ENCODE peak calls at places on chromosomes 13 and 19, in seven cellular contexts. One of them, this sample, is unnamed.
A peak's percentile ranks its signal among the peaks of the same experiment; 100 is the strongest.

GRCh38 chr13:106296723-106297122 is 238.7 kb downstream of the EFNB2 start:
- DNase-seq in mucosa of descending colon: no peak
- DNase-seq in mesendoderm: no peak
- DNase-seq in aorta: no peak
- DNase-seq in CD4-positive, alpha-beta memory T cell: no peak
- DNase-seq in right lobe of liver: no peak
- DNase-seq in trophoblast cell: no peak
- DNase-seq in this sample: no peak

GRCh38 chr13:40453666-40454030 is 212.8 kb downstream of the FOXO1 start:
- DNase-seq in mucosa of descending colon: no peak
- DNase-seq in CD4-positive, alpha-beta memory T cell: no peak
- DNase-seq in right lobe of liver: no peak
- DNase-seq in aorta: no peak
- DNase-seq in mesendoderm: peak; percentile 49
- DNase-seq in trophoblast cell: peak; percentile 95
- DNase-seq in this sample: no peak

GRCh38 chr13:36163809-36164308 is 32.7 kb upstream of the DCLK1 start:
- DNase-seq in mucosa of descending colon: no peak
- DNase-seq in aorta: peak; percentile 70
- DNase-seq in trophoblast cell: no peak
- DNase-seq in mesendoderm: no peak
- DNase-seq in right lobe of liver: no peak
- DNase-seq in CD4-positive, alpha-beta memory T cell: no peak
- DNase-seq in this sample: peak; percentile 94

GRCh38 chr13:45473627-45474026 is 8.9 kb downstream of the COG3 start:
- DNase-seq in right lobe of liver: no peak
- DNase-seq in trophoblast cell: peak; percentile 21
- DNase-seq in mesendoderm: peak; percentile 71
- DNase-seq in CD4-positive, alpha-beta memory T cell: peak; percentile 25
- DNase-seq in mucosa of descending colon: no peak
- DNase-seq in aorta: no peak
- DNase-seq in this sample: no peak

GRCh38 chr19:1942078-1942933 is 1.3 kb downstream of the CSNK1G2 start:
- DNase-seq in trophoblast cell: peak; percentile 75
- DNase-seq in CD4-positive, alpha-beta memory T cell: peak; percentile 85
- DNase-seq in mesendoderm: peak; percentile 93
- DNase-seq in aorta: peak; percentile 82
- DNase-seq in right lobe of liver: peak; percentile 79
- DNase-seq in mucosa of descending colon: peak; percentile 90
- DNase-seq in this sample: peak; percentile 90

GRCh38 chr13:50133277-50133953 is 118.2 kb downstream of the KCNRG start:
- DNase-seq in CD4-positive, alpha-beta memory T cell: no peak
- DNase-seq in trophoblast cell: no peak
- DNase-seq in right lobe of liver: no peak
- DNase-seq in mesendoderm: no peak
- DNase-seq in aorta: no peak
- DNase-seq in mucosa of descending colon: peak; percentile 37
- DNase-seq in this sample: no peak

GRCh38 chr13:114140909-114141255 is 8.5 kb upstream of the RASA3 start:
- DNase-seq in right lobe of liver: no peak
- DNase-seq in mesendoderm: no peak
- DNase-seq in trophoblast cell: no peak
- DNase-seq in aorta: no peak
- DNase-seq in CD4-positive, alpha-beta memory T cell: peak; percentile 57
- DNase-seq in mucosa of descending colon: peak; percentile 64
- DNase-seq in this sample: no peak

GRCh38 chr19:50686310-50687032 is 33.1 kb downstream of the SHANK1 start:
- DNase-seq in trophoblast cell: no peak
- DNase-seq in aorta: no peak
- DNase-seq in right lobe of liver: no peak
- DNase-seq in CD4-positive, alpha-beta memory T cell: no peak
- DNase-seq in mucosa of descending colon: no peak
- DNase-seq in mesendoderm: no peak
- DNase-seq in this sample: no peak

GRCh38 chr13:34322416-34323074 is 504.6 kb downstream of the RFC3 start:
- DNase-seq in right lobe of liver: no peak
- DNase-seq in mucosa of descending colon: no peak
- DNase-seq in mesendoderm: no peak
- DNase-seq in trophoblast cell: no peak
- DNase-seq in CD4-positive, alpha-beta memory T cell: no peak
- DNase-seq in aorta: no peak
- DNase-seq in this sample: no peak

GRCh38 chr13:51688937-51689336 is 104.7 kb downstream of the WDFY2 start:
- DNase-seq in mucosa of descending colon: no peak
- DNase-seq in trophoblast cell: peak; percentile 25
- DNase-seq in mesendoderm: peak; percentile 22
- DNase-seq in CD4-positive, alpha-beta memory T cell: no peak
- DNase-seq in right lobe of liver: no peak
- DNase-seq in aorta: no peak
- DNase-seq in this sample: no peak

GRCh38 chr13:80334582-80335260 is 6.2 kb downstream of the SPRY2 start:
- DNase-seq in right lobe of liver: no peak
- DNase-seq in aorta: no peak
- DNase-seq in mesendoderm: no peak
- DNase-seq in mucosa of descending colon: no peak
- DNase-seq in CD4-positive, alpha-beta memory T cell: no peak
- DNase-seq in trophoblast cell: no peak
- DNase-seq in this sample: no peak

GRCh38 chr19:50833117-50833801 is at the start of gene KLK15:
- DNase-seq in right lobe of liver: no peak
- DNase-seq in CD4-positive, alpha-beta memory T cell: no peak
- DNase-seq in aorta: peak; percentile 27
- DNase-seq in mucosa of descending colon: no peak
- DNase-seq in mesendoderm: no peak
- DNase-seq in trophoblast cell: no peak
- DNase-seq in this sample: no peak

GRCh38 chr19:3617463-3617862 is 9.1 kb downstream of the CACTIN start:
- DNase-seq in CD4-positive, alpha-beta memory T cell: no peak
- DNase-seq in right lobe of liver: no peak
- DNase-seq in trophoblast cell: no peak
- DNase-seq in mesendoderm: peak; percentile 26
- DNase-seq in mucosa of descending colon: no peak
- DNase-seq in aorta: peak; percentile 46
- DNase-seq in this sample: no peak

GRCh38 chr19:2977686-2978466 is 512 bp downstream of the TLE6 start:
- DNase-seq in aorta: no peak
- DNase-seq in mucosa of descending colon: no peak
- DNase-seq in right lobe of liver: no peak
- DNase-seq in CD4-positive, alpha-beta memory T cell: no peak
- DNase-seq in trophoblast cell: peak; percentile 47
- DNase-seq in mesendoderm: no peak
- DNase-seq in this sample: no peak

GRCh38 chr19:10006335-10006708 is 4.0 kb downstream of the COL5A3 start:
- DNase-seq in aorta: no peak
- DNase-seq in mucosa of descending colon: no peak
- DNase-seq in right lobe of liver: no peak
- DNase-seq in mesendoderm: no peak
- DNase-seq in trophoblast cell: no peak
- DNase-seq in CD4-positive, alpha-beta memory T cell: peak; percentile 23
- DNase-seq in this sample: no peak

GRCh38 chr19:3440082-3440481 is 40.2 kb downstream of the SMIM24 start:
- DNase-seq in right lobe of liver: peak; percentile 77
- DNase-seq in trophoblast cell: peak; percentile 67
- DNase-seq in mucosa of descending colon: no peak
- DNase-seq in mesendoderm: peak; percentile 74
- DNase-seq in CD4-positive, alpha-beta memory T cell: peak; percentile 51
- DNase-seq in aorta: peak; percentile 70
- DNase-seq in this sample: peak; percentile 73

GRCh38 chr19:18648971-18649310 is 12.1 kb downstream of the KLHL26 start:
- DNase-seq in right lobe of liver: no peak
- DNase-seq in mesendoderm: no peak
- DNase-seq in trophoblast cell: peak; percentile 58
- DNase-seq in aorta: no peak
- DNase-seq in mucosa of descending colon: no peak
- DNase-seq in CD4-positive, alpha-beta memory T cell: no peak
- DNase-seq in this sample: no peak

GRCh38 chr13:97324115-97324514 is 102.0 kb downstream of the MBNL2 start:
- DNase-seq in right lobe of liver: no peak
- DNase-seq in mucosa of descending colon: no peak
- DNase-seq in mesendoderm: no peak
- DNase-seq in trophoblast cell: no peak
- DNase-seq in CD4-positive, alpha-beta memory T cell: no peak
- DNase-seq in aorta: no peak
- DNase-seq in this sample: no peak

GRCh38 chr13:87128006-87128405 is 543.2 kb upstream of the SLITRK5 start:
- DNase-seq in trophoblast cell: peak; percentile 2
- DNase-seq in mesendoderm: peak; percentile 96
- DNase-seq in mucosa of descending colon: no peak
- DNase-seq in aorta: no peak
- DNase-seq in CD4-positive, alpha-beta memory T cell: no peak
- DNase-seq in right lobe of liver: no peak
- DNase-seq in this sample: peak; percentile 10

GRCh38 chr13:91045351-91046034 is 302.0 kb upstream of the MIR17HG start:
- DNase-seq in aorta: no peak
- DNase-seq in mesendoderm: peak; percentile 56
- DNase-seq in trophoblast cell: peak; percentile 19
- DNase-seq in mucosa of descending colon: no peak
- DNase-seq in right lobe of liver: no peak
- DNase-seq in CD4-positive, alpha-beta memory T cell: no peak
- DNase-seq in this sample: no peak

GRCh38 chr13:90622547-90622946 is 724.9 kb upstream of the MIR17HG start:
- DNase-seq in mucosa of descending colon: no peak
- DNase-seq in right lobe of liver: no peak
- DNase-seq in mesendoderm: no peak
- DNase-seq in CD4-positive, alpha-beta memory T cell: no peak
- DNase-seq in aorta: no peak
- DNase-seq in trophoblast cell: no peak
- DNase-seq in this sample: no peak

GRCh38 chr13:43023244-43023931 is at the start of gene DNAJC15:
- DNase-seq in aorta: peak; percentile 77
- DNase-seq in mucosa of descending colon: peak; percentile 90
- DNase-seq in CD4-positive, alpha-beta memory T cell: peak; percentile 82
- DNase-seq in right lobe of liver: peak; percentile 82
- DNase-seq in trophoblast cell: peak; percentile 96
- DNase-seq in mesendoderm: peak; percentile 84
- DNase-seq in this sample: no peak

DNA sequence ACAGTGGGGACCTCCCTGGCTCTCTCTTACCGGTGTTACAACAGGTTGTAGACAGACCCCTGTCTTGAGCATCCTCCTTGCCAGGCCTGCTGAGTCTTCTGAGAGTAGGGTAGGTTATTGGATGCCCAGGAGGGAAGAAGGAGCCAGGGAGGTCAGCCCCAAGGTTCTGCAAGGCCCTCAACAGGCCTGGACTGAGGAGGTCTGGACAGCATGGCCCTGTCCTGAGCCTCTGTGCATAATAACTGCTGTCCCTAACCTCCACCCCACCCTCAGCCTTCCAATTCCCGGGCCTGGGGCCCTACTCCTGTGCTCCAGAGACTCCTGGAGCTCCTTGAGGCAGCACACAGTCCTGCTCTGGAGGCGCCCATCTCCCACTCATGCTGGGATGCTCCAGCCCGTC is 336 bp downstream of the CD22 start:
- DNase-seq in trophoblast cell: no peak
- DNase-seq in CD4-positive, alpha-beta memory T cell: no peak
- DNase-seq in right lobe of liver: no peak
- DNase-seq in aorta: no peak
- DNase-seq in mesendoderm: no peak
- DNase-seq in mucosa of descending colon: no peak
- DNase-seq in this sample: no peak
- H3K4me3 ChIP-seq in trophoblast cell: no peak overlapping the region
- H3K4me3 ChIP-seq in CD4-positive, alpha-beta memory T cell: no peak overlapping the region
- H3K4me3 ChIP-seq in right lobe of liver: no peak overlapping the region
- H3K4me3 ChIP-seq in aorta: no peak overlapping the region
- H3K4me3 ChIP-seq in mesendoderm: no peak overlapping the region
- H3K4me3 ChIP-seq in mucosa of descending colon: no peak overlapping the region
- H3K4me3 ChIP-seq in this sample: no peak overlapping the region

GRCh38 chr13:77928909-77929308 is 10.3 kb upstream of the EDNRB start:
- DNase-seq in trophoblast cell: peak; percentile 20
- DNase-seq in mucosa of descending colon: no peak
- DNase-seq in right lobe of liver: no peak
- DNase-seq in aorta: no peak
- DNase-seq in mesendoderm: no peak
- DNase-seq in CD4-positive, alpha-beta memory T cell: no peak
- DNase-seq in this sample: no peak

GRCh38 chr13:77930430-77930829 is 11.8 kb upstream of the EDNRB start:
- DNase-seq in right lobe of liver: no peak
- DNase-seq in mesendoderm: no peak
- DNase-seq in trophoblast cell: no peak
- DNase-seq in mucosa of descending colon: no peak
- DNase-seq in aorta: no peak
- DNase-seq in CD4-positive, alpha-beta memory T cell: no peak
- DNase-seq in this sample: no peak

GRCh38 chr13:77919351-77920294 is 992 bp upstream of the EDNRB start:
- DNase-seq in mesendoderm: peak; percentile 75
- DNase-seq in right lobe of liver: peak; percentile 47
- DNase-seq in aorta: peak; percentile 57
- DNase-seq in mucosa of descending colon: peak; percentile 59
- DNase-seq in CD4-positive, alpha-beta memory T cell: no peak
- DNase-seq in trophoblast cell: peak; percentile 57
- DNase-seq in this sample: no peak

DNA sequence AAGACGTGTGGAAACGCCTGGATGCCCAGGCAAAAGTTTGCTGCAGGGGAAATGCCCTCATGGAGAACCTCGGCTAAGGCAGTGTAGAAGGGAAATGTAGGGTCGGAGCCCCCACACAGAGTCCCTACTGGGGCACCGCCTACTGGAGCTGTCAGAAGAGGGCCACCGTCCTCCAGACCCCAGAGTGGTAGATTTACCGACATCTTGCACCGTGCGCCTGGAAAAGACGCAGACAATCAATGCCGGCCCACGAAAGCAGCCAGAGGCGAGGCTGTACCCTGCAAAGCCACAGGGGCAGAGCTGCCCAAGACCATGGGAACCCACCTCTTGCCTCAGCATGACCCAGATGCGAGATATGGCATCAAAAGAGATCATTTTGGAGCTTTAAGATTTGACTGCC is 7.0 kb upstream of the EDNRB start:
- DNase-seq in right lobe of liver: no peak
- DNase-seq in aorta: no peak
- DNase-seq in mesendoderm: no peak
- DNase-seq in mucosa of descending colon: peak; percentile 38
- DNase-seq in trophoblast cell: no peak
- DNase-seq in CD4-positive, alpha-beta memory T cell: no peak
- DNase-seq in this sample: no peak
- H3K4me1 ChIP-seq in right lobe of liver: no peaks in the 10 kb centered on the region
- H3K4me1 ChIP-seq in aorta: no peaks in the 10 kb centered on the region
- H3K4me1 ChIP-seq in mesendoderm: no peaks in the 10 kb centered on the region
- H3K4me1 ChIP-seq in mucosa of descending colon: no peaks in the 10 kb centered on the region
- H3K4me1 ChIP-seq in trophoblast cell: no peaks in the 10 kb centered on the region
- H3K4me1 ChIP-seq in CD4-positive, alpha-beta memory T cell: no peaks in the 10 kb centered on the region
- H3K4me1 ChIP-seq in this sample: no peaks in the 10 kb centered on the region

GRCh38 chr19:17327654-17328516 is 6.8 kb downstream of the ANO8 start:
- DNase-seq in aorta: no peak
- DNase-seq in mucosa of descending colon: peak; percentile 91
- DNase-seq in mesendoderm: peak; percentile 98
- DNase-seq in right lobe of liver: no peak
- DNase-seq in trophoblast cell: peak; percentile 97
- DNase-seq in CD4-positive, alpha-beta memory T cell: peak; percentile 56
- DNase-seq in this sample: no peak
- H3K4me3 ChIP-seq in aorta: no peak overlapping the region
- H3K4me3 ChIP-seq in mucosa of descending colon: peak overlapping the region; percentile 17
- H3K4me3 ChIP-seq in mesendoderm: peak overlapping the region; percentile 55
- H3K4me3 ChIP-seq in right lobe of liver: peak overlapping the region; percentile 23
- H3K4me3 ChIP-seq in trophoblast cell: peak overlapping the region; percentile 59
- H3K4me3 ChIP-seq in CD4-positive, alpha-beta memory T cell: no peak overlapping the region
- H3K4me3 ChIP-seq in this sample: no peak overlapping the region

DNA sequence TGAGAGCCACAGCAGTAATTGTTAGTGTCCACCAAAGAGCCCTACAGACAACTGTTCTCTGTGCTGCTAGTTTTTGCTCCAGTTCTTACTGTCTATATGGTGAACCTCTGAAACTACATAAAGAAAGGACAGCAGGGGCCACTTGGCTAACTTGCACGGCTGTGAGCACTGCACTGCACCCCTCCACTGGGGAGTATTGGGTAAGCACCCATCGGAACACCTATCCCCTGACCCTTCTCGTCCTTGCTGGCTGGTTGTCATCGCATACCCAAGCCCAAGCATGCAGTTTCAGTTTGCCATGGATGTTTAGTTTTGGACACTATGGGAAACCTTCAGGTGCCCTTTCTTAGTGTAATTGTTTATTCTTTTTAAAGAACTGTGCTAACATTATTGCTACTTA is 73.2 kb upstream of the GPR183 start:
- DNase-seq in trophoblast cell: no peak
- DNase-seq in aorta: no peak
- DNase-seq in mucosa of descending colon: no peak
- DNase-seq in right lobe of liver: no peak
- DNase-seq in mesendoderm: no peak
- DNase-seq in CD4-positive, alpha-beta memory T cell: no peak
- DNase-seq in this sample: no peak
- H3K4me1 ChIP-seq in trophoblast cell: no peaks in the 10 kb centered on the region
- H3K4me1 ChIP-seq in aorta: no peaks in the 10 kb centered on the region
- H3K4me1 ChIP-seq in mucosa of descending colon: peaks cover 6% of the 10 kb centered on the region
- H3K4me1 ChIP-seq in right lobe of liver: no peaks in the 10 kb centered on the region
- H3K4me1 ChIP-seq in mesendoderm: no peaks in the 10 kb centered on the region
- H3K4me1 ChIP-seq in CD4-positive, alpha-beta memory T cell: peaks cover 87% of the 10 kb centered on the region
- H3K4me1 ChIP-seq in this sample: peaks cover 4% of the 10 kb centered on the region

This sample was measured in HAP-1.